ENCODE peak calls at places on chromosomes 12 and 14, in seven cellular contexts. E is right atrium auricular region, X is PC-3, M is colonic mucosa, V is SK-N-SH, Z is upper lobe of right lung, A is cardiac fibroblast. J is an unnamed sample.

GRCh38 chr12:88566430-88566829 is 13.8 kb downstream of the KITLG start:
- DNase-seq in E (no peak), X (peak), V (no peak), A (no peak), M (peak), Z (no peak), J (no peak)

GRCh38 chr14:103746706-103747105 is 31.1 kb downstream of the ZFYVE21 start:
- DNase-seq in A (peak), X (peak), Z (no peak), V (no peak), M (no peak), E (no peak), J (peak)

GRCh38 chr14:79605863-79606262 is 605.4 kb downstream of the DIO2 start:
- DNase-seq in Z (no peak), V (peak), E (no peak), A (no peak), X (no peak), M (no peak), J (no peak)

GRCh38 chr14:65003394-65003793 is 16.7 kb downstream of the FNTB start:
- DNase-seq in V (no peak), Z (no peak), M (no peak), A (peak), E (no peak), X (no peak), J (peak)

GRCh38 chr14:89000007-89000942 is 175.8 kb downstream of the TTC8 start:
- DNase-seq in X (peak), M (peak), E (no peak), Z (peak), A (peak), V (no peak), J (peak)

GRCh38 chr12:532908-533565 is 73.3 kb downstream of the B4GALNT3 start:
- DNase-seq in X (peak), A (peak), M (no peak), V (no peak), E (no peak), Z (no peak), J (peak)

GRCh38 chr12:46489951-46490388 is 117.4 kb upstream of the SLC38A2 start:
- DNase-seq in M (no peak), Z (no peak), A (no peak), E (no peak), X (no peak), V (no peak), J (peak)

GRCh38 chr12:68042212-68042699 is 53.0 kb downstream of the IFNG-AS1 start:
- DNase-seq in V (no peak), X (no peak), E (no peak), A (no peak), M (no peak), Z (no peak), J (peak)

GRCh38 chr12:51714666-51715065 is 123.6 kb downstream of the SCN8A start:
- DNase-seq in X (peak), V (no peak), A (peak), Z (no peak), E (no peak), M (no peak), J (peak)

GRCh38 chr12:118164798-118165486 is 29.0 kb downstream of the PEBP1 start:
- DNase-seq in X (peak), V (peak), M (no peak), A (peak), Z (no peak), E (no peak), J (peak)

GRCh38 chr14:61575751-61576150 is 119.6 kb upstream of the HIF1A start:
- DNase-seq in X (peak), Z (no peak), E (no peak), V (no peak), M (no peak), A (peak), J (no peak)

GRCh38 chr14:98227000-98227726 is 1044.8 kb downstream of the BCL11B start:
- DNase-seq in A (no peak), M (no peak), Z (no peak), E (no peak), V (no peak), X (no peak), J (no peak)

DNA sequence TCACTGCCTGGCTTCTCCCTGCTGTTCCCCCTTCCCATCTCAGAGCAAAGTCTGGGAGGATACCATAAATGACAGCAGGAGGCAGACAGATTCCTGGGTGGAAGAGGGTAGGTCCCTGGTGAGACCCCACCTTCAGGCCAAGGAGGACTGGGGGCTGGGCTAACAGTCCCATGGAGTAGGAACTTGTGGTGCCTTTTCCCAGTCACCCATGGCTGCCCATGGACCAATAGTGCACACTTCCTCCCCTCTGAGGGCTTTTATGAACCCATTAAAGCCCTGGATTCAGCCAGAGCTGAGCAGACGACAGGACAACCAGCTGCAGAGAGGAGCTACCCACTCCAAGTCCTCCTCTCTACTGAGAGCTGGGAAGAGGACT is 36.6 kb upstream of the OR5AU1 start:
- DNase-seq in E (no peak), A (no peak), Z (no peak), M (no peak), X (no peak), V (no peak), J (no peak)
- H3K4me3 ChIP-seq in E (peak), A (no peak), Z (no peak), M (peak), X (peak), V (peak), J (no peak)

GRCh38 chr12:7915911-7916403 is 20.0 kb downstream of the SLC2A3 start:
- DNase-seq in Z (no peak), M (no peak), A (no peak), V (peak), X (no peak), E (no peak), J (no peak)
- H3K4me3 ChIP-seq in Z (no peak), M (no peak), A (no peak), V (no peak), X (no peak), E (peak), J (peak)

GRCh38 chr12:19946549-19946948 is 421.8 kb upstream of the PDE3A start:
- DNase-seq in E (no peak), V (no peak), M (no peak), Z (no peak), A (peak), X (peak), J (peak)
- H3K4me3 ChIP-seq in E (no peak), V (peak), M (no peak), Z (no peak), A (no peak), X (no peak), J (no peak)

GRCh38 chr12:27974735-27975221 is 2.2 kb upstream of the PTHLH start:
- DNase-seq in V (peak), X (no peak), E (no peak), M (no peak), Z (no peak), A (no peak), J (no peak)
- H3K4me3 ChIP-seq in V (peak), X (peak), E (peak), M (no peak), Z (peak), A (peak), J (peak)

GRCh38 chr14:99887407-99887806 is 94.2 kb downstream of the EML1 start:
- DNase-seq in A (no peak), M (no peak), E (no peak), Z (no peak), X (no peak), V (no peak), J (no peak)

GRCh38 chr14:99892406-99892805 is 99.2 kb downstream of the EML1 start:
- DNase-seq in E (no peak), M (no peak), A (no peak), Z (no peak), V (no peak), X (no peak), J (peak)

GRCh38 chr14:99891900-99892299 is 98.7 kb downstream of the EML1 start:
- DNase-seq in A (no peak), E (no peak), X (no peak), M (no peak), V (no peak), Z (no peak), J (no peak)

GRCh38 chr14:99891266-99891665 is 98.1 kb downstream of the EML1 start:
- DNase-seq in Z (no peak), M (no peak), A (no peak), V (no peak), X (no peak), E (no peak), J (no peak)

DNA sequence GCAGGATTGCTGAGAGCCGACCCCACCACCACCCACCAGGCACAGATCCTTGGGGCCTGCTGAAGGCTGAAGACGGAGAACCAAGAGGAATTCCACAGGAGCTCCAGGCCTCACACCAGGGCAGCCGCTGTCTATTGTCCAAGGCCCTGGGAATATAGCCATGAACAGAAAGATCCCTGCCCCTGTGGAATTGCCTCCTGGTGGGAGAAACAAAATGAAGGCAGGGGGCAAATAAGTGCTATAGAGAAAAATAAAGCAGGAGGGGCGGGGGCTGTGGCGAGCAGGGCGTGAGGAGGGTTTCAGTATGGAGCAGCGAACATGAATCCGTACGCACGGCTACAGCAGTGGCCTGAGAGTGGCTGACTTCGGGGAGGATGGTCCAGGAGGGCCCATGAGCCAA is 96.1 kb downstream of the EML1 start:
- DNase-seq in A (no peak), Z (no peak), V (no peak), X (no peak), E (no peak), M (no peak), J (no peak)
- H3K4me3 ChIP-seq in A (no peak), Z (no peak), V (no peak), X (no peak), E (no peak), M (no peak), J (no peak)